ENCODE peak calls at places on chromosomes 3 and 15, in nine cellular contexts. B, Z, C, E, L, D, Y, S and F are unnamed samples.

GRCh38 chr15:47756872-47757271 is 39.6 kb downstream of the SEMA6D start:
- DNase-seq in B (no peak), Z (no peak), C (no peak), E (peak), L (no peak), D (no peak), Y (no peak), S (no peak), F (no peak)

GRCh38 chr3:57004154-57004730 is 56.2 kb upstream of the SPATA12 start:
- DNase-seq in B (no peak), Z (no peak), C (no peak), E (no peak), L (no peak), D (no peak), Y (no peak), S (no peak), F (no peak)

GRCh38 chr3:89845053-89845452 is 737.6 kb downstream of the EPHA3 start:
- DNase-seq in B (no peak), Z (no peak), C (no peak), E (no peak), L (no peak), D (no peak), Y (no peak), S (no peak), F (no peak)

GRCh38 chr15:68819451-68820204 is 1.1 kb downstream of the ANP32A start:
- DNase-seq in B (peak), Z (peak), C (no peak), E (no peak), L (peak), D (peak), Y (peak), S (peak), F (no peak)

GRCh38 chr3:150038830-150039229 is 68.1 kb upstream of the PFN2 start:
- DNase-seq in B (no peak), Z (no peak), C (no peak), E (no peak), L (no peak), D (no peak), Y (no peak), S (no peak), F (no peak)

GRCh38 chr15:31954364-31954763 is 76.0 kb upstream of the CHRNA7 start:
- DNase-seq in B (no peak), Z (no peak), C (no peak), E (no peak), L (no peak), D (no peak), Y (no peak), S (no peak), F (no peak)

GRCh38 chr3:104298662-104299061 is 1068.0 kb upstream of the ALCAM start:
- DNase-seq in B (no peak), Z (no peak), C (no peak), E (no peak), L (no peak), D (no peak), Y (no peak), S (no peak), F (no peak)

GRCh38 chr3:15241341-15241740 is 35.3 kb downstream of the CAPN7 start:
- DNase-seq in B (no peak), Z (peak), C (no peak), E (no peak), L (peak), D (no peak), Y (peak), S (peak), F (no peak)

GRCh38 chr3:69474186-69474585 is 88.3 kb upstream of the FRMD4B start:
- DNase-seq in B (no peak), Z (no peak), C (no peak), E (no peak), L (no peak), D (no peak), Y (no peak), S (no peak), F (no peak)